ENCODE peak calls at places on chromosome 22, in six cellular contexts. M, B, C, T, W and X are unnamed samples.

GRCh38 chr22:29306830-29307657 is 594 bp downstream of the GAS2L1 start:
- DNase-seq in C (peak), M (peak), W (peak), T (peak), B (peak), X (no peak)

GRCh38 chr22:44620129-44620840 is 81.7 kb upstream of the PRR5 start:
- DNase-seq in M (peak), B (peak), W (peak), T (peak), C (peak), X (peak)

GRCh38 chr22:32106930-32107329 is 52.2 kb downstream of the C22orf42 start:
- DNase-seq in T (no peak), M (no peak), C (no peak), B (no peak), W (peak), X (no peak)

GRCh38 chr22:22387386-22387736 is 121.2 kb downstream of the ZNF280B start:
- DNase-seq in T (no peak), W (no peak), B (no peak), C (no peak), M (no peak), X (no peak)

GRCh38 chr22:36258750-36259619 is 6.1 kb downstream of the APOL1 start:
- DNase-seq in W (peak), M (no peak), T (no peak), C (no peak), B (peak), X (no peak)

GRCh38 chr22:33076368-33076767 is 18.2 kb upstream of the SYN3 start:
- DNase-seq in M (no peak), B (no peak), W (peak), C (no peak), T (no peak), X (no peak)

GRCh38 chr22:30238136-30238535 is 8.4 kb downstream of the LIF start:
- DNase-seq in B (no peak), C (no peak), M (no peak), T (no peak), W (no peak), X (no peak)

GRCh38 chr22:48438791-48439559 is 1388.7 kb downstream of the BRD1 start:
- DNase-seq in W (no peak), C (no peak), T (no peak), B (no peak), M (no peak), X (no peak)

GRCh38 chr22:29311468-29312217 is 3.9 kb downstream of the RASL10A start:
- DNase-seq in M (peak), C (no peak), B (peak), W (no peak), T (peak), X (peak)

GRCh38 chr22:42188808-42189447 is 58.3 kb upstream of the CYP2D6 start:
- DNase-seq in W (no peak), T (no peak), B (no peak), M (no peak), C (no peak), X (no peak)

GRCh38 chr22:19066531-19067271 is 55.5 kb downstream of the DGCR2 start:
- DNase-seq in T (peak), W (no peak), M (no peak), B (no peak), C (no peak), X (no peak)

GRCh38 chr22:30806391-30806861 is 111.8 kb downstream of the OSBP2 start:
- DNase-seq in M (no peak), W (peak), B (no peak), T (no peak), C (peak), X (no peak)

GRCh38 chr22:46619240-46619829 is 851 bp upstream of the GRAMD4 start:
- DNase-seq in C (no peak), B (no peak), M (no peak), W (no peak), T (no peak), X (no peak)
- TF ChIP-seq POLR2AphosphoS5 in C (no peak), B (no peak), M (no peak), W (no peak), T (no peak), X (no peak)

GRCh38 chr22:23857606-23858483 is at the start of gene SLC2A11:
- DNase-seq in T (peak), B (peak), W (peak), M (peak), C (peak), X (peak)
- TF ChIP-seq CTCF in T (peak), B (peak), W (peak), M (peak), C (peak), X (peak)

DNA sequence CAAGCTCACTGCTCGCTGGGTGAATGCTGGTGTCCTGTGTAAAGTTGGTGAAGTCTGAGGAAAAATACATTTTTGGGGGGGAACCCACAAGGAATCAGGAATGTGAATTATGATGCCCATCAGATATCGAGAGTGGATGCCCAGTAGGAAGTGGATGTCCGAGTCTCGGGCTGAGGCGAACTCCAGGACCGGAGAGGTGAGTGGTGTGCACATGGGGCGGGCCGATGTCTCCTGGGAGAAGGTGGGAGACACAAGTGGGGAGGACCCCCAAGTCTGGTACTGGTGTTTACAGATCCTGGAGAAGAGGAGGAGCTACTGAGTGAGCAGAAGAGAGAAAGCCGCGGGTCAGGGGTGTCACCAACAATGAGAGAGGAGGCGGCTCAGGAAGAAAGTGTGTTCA is 19.2 kb upstream of the APOBEC3A start:
- DNase-seq in W (no peak), C (no peak), T (no peak), M (no peak), B (no peak), X (no peak)
- H3K27ac ChIP-seq in W (no peak), C (no peak), T (no peak), M (no peak), B (no peak), X (no peak)

GRCh38 chr22:27874756-27875155 is 44.3 kb downstream of the PITPNB start:
- DNase-seq in W (no peak), B (no peak), T (no peak), M (no peak), C (no peak), X (no peak)
- TF ChIP-seq POLR2AphosphoS5 in W (no peak), B (no peak), T (no peak), M (no peak), C (no peak), X (no peak)

GRCh38 chr22:38239101-38239761 is 33.6 kb downstream of the TMEM184B start:
- DNase-seq in C (no peak), T (no peak), M (no peak), B (no peak), W (no peak), X (no peak)
- TF ChIP-seq CTCF in C (no peak), T (no peak), M (peak), B (no peak), W (no peak), X (no peak)

GRCh38 chr22:40951795-40952602 is 821 bp downstream of the RBX1 start:
- DNase-seq in B (no peak), T (no peak), M (no peak), W (peak), C (no peak), X (no peak)
- H3K27ac ChIP-seq in B (peak), T (peak), M (peak), W (peak), C (peak), X (peak)

DNA sequence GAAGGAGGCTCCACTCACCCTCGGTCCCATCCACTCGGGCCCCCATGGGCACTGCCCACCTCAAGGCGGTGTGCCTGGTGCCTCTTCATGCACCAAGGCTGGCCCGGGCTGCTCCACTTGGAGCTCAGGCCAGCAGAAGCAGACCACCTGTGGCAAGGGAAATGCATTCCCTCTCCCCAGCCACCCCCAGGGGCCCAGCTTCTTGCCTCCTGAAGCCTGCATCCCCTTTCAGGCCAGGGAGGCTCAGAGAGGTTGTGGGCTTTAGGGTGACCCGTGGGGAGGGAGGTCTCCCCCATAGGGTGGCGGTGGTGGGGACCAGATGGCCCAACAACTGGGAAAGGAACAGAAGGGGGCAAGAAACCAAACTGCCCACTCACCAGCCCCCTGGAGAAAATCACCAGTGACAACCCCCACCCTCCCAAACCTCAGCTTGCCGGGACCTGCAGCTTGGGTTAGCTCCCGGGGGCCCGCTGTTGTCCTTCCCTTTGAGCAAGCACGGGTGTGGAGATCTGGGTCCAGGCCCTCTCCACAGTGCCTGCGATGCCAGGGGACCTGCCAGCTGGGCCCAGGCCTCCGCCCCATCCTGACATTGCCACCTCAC is 8.4 kb downstream of the CBX6 start:
- DNase-seq in B (peak), M (no peak), T (peak), C (no peak), W (no peak), X (no peak)
- TF ChIP-seq POLR2AphosphoS5 in B (no peak), M (no peak), T (peak), C (no peak), W (peak), X (no peak)